ENCODE peak calls at places on chromosome 3, in five cellular contexts. One of them, this sample, is unnamed.

GRCh38 chr3:124998247-124998630 is 57.6 kb downstream of the HEG1 start:
- DNase-seq in Peyer's patch: no peak
- DNase-seq in KBM-7: no peak
- DNase-seq in NCI-H1092 treated with DMSO at 0.1 percent for 48 hours: no peak
- DNase-seq in CD8-positive, alpha-beta memory T cell: no peak
- DNase-seq in this sample: no peak

GRCh38 chr3:113736548-113737089 is 9.4 kb downstream of the NAA50 start:
- DNase-seq in Peyer's patch: no peak
- DNase-seq in KBM-7: peak
- DNase-seq in NCI-H1092 treated with DMSO at 0.1 percent for 48 hours: peak
- DNase-seq in CD8-positive, alpha-beta memory T cell: no peak
- DNase-seq in this sample: peak

GRCh38 chr3:40782086-40782721 is 257.4 kb downstream of the ZNF621 start:
- DNase-seq in Peyer's patch: no peak
- DNase-seq in KBM-7: no peak
- DNase-seq in NCI-H1092 treated with DMSO at 0.1 percent for 48 hours: peak
- DNase-seq in CD8-positive, alpha-beta memory T cell: no peak
- DNase-seq in this sample: no peak

GRCh38 chr3:52846427-52846983 is 11.7 kb upstream of the MUSTN1 start:
- DNase-seq in Peyer's patch: no peak
- DNase-seq in KBM-7: no peak
- DNase-seq in NCI-H1092 treated with DMSO at 0.1 percent for 48 hours: no peak
- DNase-seq in CD8-positive, alpha-beta memory T cell: no peak
- DNase-seq in this sample: peak

GRCh38 chr3:161212892-161213291 is 8.2 kb upstream of the NMD3 start:
- DNase-seq in Peyer's patch: no peak
- DNase-seq in KBM-7: no peak
- DNase-seq in NCI-H1092 treated with DMSO at 0.1 percent for 48 hours: no peak
- DNase-seq in CD8-positive, alpha-beta memory T cell: no peak
- DNase-seq in this sample: no peak

GRCh38 chr3:153221748-153222162 is 59.7 kb downstream of the RAP2B start:
- DNase-seq in Peyer's patch: peak
- DNase-seq in KBM-7: peak
- DNase-seq in NCI-H1092 treated with DMSO at 0.1 percent for 48 hours: no peak
- DNase-seq in CD8-positive, alpha-beta memory T cell: peak
- DNase-seq in this sample: no peak

GRCh38 chr3:111582114-111582461 is 13.1 kb downstream of the ZBED2 start:
- DNase-seq in Peyer's patch: no peak
- DNase-seq in KBM-7: no peak
- DNase-seq in NCI-H1092 treated with DMSO at 0.1 percent for 48 hours: no peak
- DNase-seq in CD8-positive, alpha-beta memory T cell: no peak
- DNase-seq in this sample: no peak

GRCh38 chr3:196414469-196414868 is 17.8 kb downstream of the UBXN7 start:
- DNase-seq in Peyer's patch: no peak
- DNase-seq in KBM-7: no peak
- DNase-seq in NCI-H1092 treated with DMSO at 0.1 percent for 48 hours: no peak
- DNase-seq in CD8-positive, alpha-beta memory T cell: no peak
- DNase-seq in this sample: no peak

GRCh38 chr3:143040264-143040879 is 39.0 kb downstream of the U2SURP start:
- DNase-seq in Peyer's patch: no peak
- DNase-seq in KBM-7: peak
- DNase-seq in NCI-H1092 treated with DMSO at 0.1 percent for 48 hours: no peak
- DNase-seq in CD8-positive, alpha-beta memory T cell: no peak
- DNase-seq in this sample: no peak

GRCh38 chr3:110955301-110955880 is 116.2 kb upstream of the NECTIN3 start:
- DNase-seq in Peyer's patch: no peak
- DNase-seq in KBM-7: no peak
- DNase-seq in NCI-H1092 treated with DMSO at 0.1 percent for 48 hours: no peak
- DNase-seq in CD8-positive, alpha-beta memory T cell: no peak
- DNase-seq in this sample: no peak

GRCh38 chr3:46019707-46020106 is 7.6 kb downstream of the XCR1 start:
- DNase-seq in Peyer's patch: no peak
- DNase-seq in KBM-7: no peak
- DNase-seq in NCI-H1092 treated with DMSO at 0.1 percent for 48 hours: no peak
- DNase-seq in CD8-positive, alpha-beta memory T cell: no peak
- DNase-seq in this sample: no peak

GRCh38 chr3:72129384-72130094 is 344.6 kb upstream of the PROK2 start:
- DNase-seq in Peyer's patch: no peak
- DNase-seq in KBM-7: no peak
- DNase-seq in NCI-H1092 treated with DMSO at 0.1 percent for 48 hours: no peak
- DNase-seq in CD8-positive, alpha-beta memory T cell: no peak
- DNase-seq in this sample: no peak

GRCh38 chr3:191912616-191913204 is 451.7 kb downstream of the PYDC2 start:
- DNase-seq in Peyer's patch: no peak
- DNase-seq in KBM-7: no peak
- DNase-seq in NCI-H1092 treated with DMSO at 0.1 percent for 48 hours: no peak
- DNase-seq in CD8-positive, alpha-beta memory T cell: no peak
- DNase-seq in this sample: no peak

GRCh38 chr3:113151475-113152031 is 59.8 kb upstream of the BOC start:
- DNase-seq in Peyer's patch: no peak
- DNase-seq in KBM-7: no peak
- DNase-seq in NCI-H1092 treated with DMSO at 0.1 percent for 48 hours: peak
- DNase-seq in CD8-positive, alpha-beta memory T cell: no peak
- DNase-seq in this sample: peak

GRCh38 chr3:184154909-184155643 is at the start of gene DVL3:
- DNase-seq in Peyer's patch: peak
- DNase-seq in KBM-7: peak
- DNase-seq in NCI-H1092 treated with DMSO at 0.1 percent for 48 hours: peak
- DNase-seq in CD8-positive, alpha-beta memory T cell: peak
- DNase-seq in this sample: peak

GRCh38 chr3:36911990-36912804 is 32.7 kb downstream of the TRANK1 start:
- DNase-seq in Peyer's patch: peak
- DNase-seq in KBM-7: peak
- DNase-seq in NCI-H1092 treated with DMSO at 0.1 percent for 48 hours: no peak
- DNase-seq in CD8-positive, alpha-beta memory T cell: peak
- DNase-seq in this sample: peak

GRCh38 chr3:184710870-184711365 is 946 bp downstream of the MAGEF1 start:
- DNase-seq in Peyer's patch: peak
- DNase-seq in KBM-7: no peak
- DNase-seq in NCI-H1092 treated with DMSO at 0.1 percent for 48 hours: no peak
- DNase-seq in CD8-positive, alpha-beta memory T cell: no peak
- DNase-seq in this sample: no peak

This sample was measured in NCI-H2029.